ENCODE peak calls at places on chromosomes 2 and 18, in nine cellular contexts. D is adrenal gland, L is left lung, P is stomach, Q is GM06990, K is body of pancreas, I is astrocyte of the spinal cord, A is type B pancreatic cell, T is lung. H is an unnamed sample.

GRCh38 chr2:11562476-11562875 is 28.6 kb downstream of the GREB1 start:
- DNase-seq in I (no peak), L (no peak), P (no peak), Q (no peak), A (no peak), D (no peak), K (no peak), T (no peak), H (no peak)

GRCh38 chr18:78717051-78717765 is 262.4 kb upstream of the SALL3 start:
- DNase-seq in T (no peak), D (no peak), L (peak), I (no peak), A (no peak), K (no peak), Q (no peak), P (no peak), H (no peak)

GRCh38 chr2:84888401-84889276 is 7.8 kb upstream of the TRABD2A start:
- DNase-seq in D (peak), P (no peak), T (peak), A (no peak), L (no peak), I (peak), K (no peak), Q (no peak), H (peak)

GRCh38 chr2:3597567-3597966 is 2.7 kb downstream of the COLEC11 start:
- DNase-seq in K (no peak), T (no peak), A (no peak), I (no peak), D (no peak), L (peak), Q (no peak), P (no peak), H (no peak)

GRCh38 chr2:136247204-136247990 is 129.4 kb upstream of the CXCR4 start:
- DNase-seq in P (no peak), D (peak), K (no peak), I (peak), Q (no peak), A (no peak), T (no peak), L (no peak), H (no peak)

GRCh38 chr2:121360566-121361300 is 75.7 kb upstream of the TFCP2L1 start:
- DNase-seq in K (peak), P (peak), A (no peak), L (peak), I (peak), D (peak), T (peak), Q (no peak), H (no peak)

GRCh38 chr2:47069628-47070154 is 85.4 kb downstream of the STPG4 start:
- DNase-seq in K (peak), D (peak), Q (no peak), I (peak), P (peak), L (peak), A (no peak), T (peak), H (no peak)

GRCh38 chr2:43027103-43027482 is 199.3 kb downstream of the ZFP36L2 start:
- DNase-seq in A (no peak), D (no peak), L (peak), P (no peak), T (no peak), Q (no peak), K (no peak), I (no peak), H (no peak)

GRCh38 chr2:190366248-190366753 is 22.9 kb downstream of the INPP1 start:
- DNase-seq in I (no peak), K (no peak), P (no peak), A (no peak), D (no peak), T (no peak), L (no peak), Q (no peak), H (no peak)

GRCh38 chr2:109171444-109172334 is 42.7 kb downstream of the SH3RF3 start:
- DNase-seq in I (peak), Q (no peak), A (no peak), P (peak), D (peak), T (peak), K (no peak), L (peak), H (peak)

GRCh38 chr2:47631840-47632398 is 151.0 kb upstream of the MSH6 start:
- DNase-seq in P (peak), Q (no peak), L (peak), A (no peak), D (peak), K (no peak), I (peak), T (peak), H (no peak)

GRCh38 chr18:56235773-56236115 is 402.6 kb downstream of the TXNL1 start:
- DNase-seq in T (no peak), D (no peak), L (no peak), P (no peak), I (peak), Q (peak), K (no peak), A (no peak), H (no peak)

GRCh38 chr2:230323385-230324106 is 3.4 kb upstream of the SP140L start:
- DNase-seq in I (no peak), P (no peak), L (no peak), D (no peak), A (no peak), T (no peak), Q (no peak), K (no peak), H (no peak)

GRCh38 chr2:109143214-109144187 is 14.5 kb downstream of the SH3RF3 start:
- DNase-seq in T (no peak), Q (peak), D (no peak), I (no peak), L (no peak), A (no peak), K (no peak), P (no peak), H (no peak)

GRCh38 chr18:58583569-58583968 is 45.3 kb downstream of the ALPK2 start:
- DNase-seq in L (no peak), Q (no peak), D (no peak), K (no peak), I (no peak), A (no peak), T (no peak), P (no peak), H (no peak)

GRCh38 chr2:234881413-234882241 is 70.2 kb upstream of the SH3BP4 start:
- DNase-seq in I (peak), P (peak), K (peak), T (peak), Q (peak), D (peak), L (peak), A (peak), H (peak)
- TF ChIP-seq CTCF in I (peak), P (no peak), K (peak), T (peak), Q (peak), D (peak), L (peak), A (peak), H (peak)

GRCh38 chr2:168375195-168375798 is 80.8 kb upstream of the CERS6 start:
- DNase-seq in L (no peak), A (no peak), Q (no peak), K (no peak), I (no peak), T (no peak), P (no peak), D (no peak), H (no peak)
- TF ChIP-seq CTCF in L (peak), A (peak), Q (peak), K (peak), I (peak), T (no peak), P (no peak), D (peak), H (peak)

GRCh38 chr2:17713291-17713690 is 40.3 kb downstream of the SMC6 start:
- DNase-seq in D (no peak), A (no peak), I (no peak), K (no peak), Q (no peak), L (no peak), P (no peak), T (no peak), H (no peak)

GRCh38 chr2:17706845-17707244 is 46.8 kb downstream of the SMC6 start:
- DNase-seq in D (no peak), T (no peak), L (no peak), I (no peak), P (no peak), Q (no peak), K (no peak), A (no peak), H (no peak)

GRCh38 chr2:17710547-17711248 is 42.9 kb downstream of the SMC6 start:
- DNase-seq in I (no peak), Q (no peak), D (no peak), T (no peak), P (no peak), K (no peak), L (no peak), A (no peak), H (no peak)

GRCh38 chr2:17709897-17710296 is 43.7 kb downstream of the SMC6 start:
- DNase-seq in I (no peak), T (no peak), Q (no peak), A (no peak), K (no peak), P (no peak), D (no peak), L (no peak), H (no peak)
- TF ChIP-seq CTCF in I (no peak), T (no peak), Q (no peak), A (no peak), K (no peak), P (no peak), D (no peak), L (no peak), H (no peak)

GRCh38 chr2:196473617-196474016 is 165.9 kb upstream of the CCDC150 start:
- DNase-seq in A (no peak), L (no peak), T (no peak), D (no peak), Q (no peak), K (no peak), P (no peak), I (no peak), H (no peak)

GRCh38 chr2:196464311-196464710 is 175.2 kb upstream of the CCDC150 start:
- DNase-seq in A (no peak), L (no peak), D (no peak), I (peak), K (no peak), Q (no peak), P (no peak), T (no peak), H (no peak)

GRCh38 chr2:196463706-196464105 is 175.8 kb upstream of the CCDC150 start:
- DNase-seq in T (no peak), I (no peak), K (no peak), D (no peak), L (no peak), Q (no peak), A (no peak), P (no peak), H (no peak)

GRCh38 chr2:196466581-196466980 is 172.9 kb upstream of the CCDC150 start:
- DNase-seq in T (no peak), I (no peak), P (no peak), Q (no peak), A (no peak), K (no peak), D (no peak), L (no peak), H (no peak)

DNA sequence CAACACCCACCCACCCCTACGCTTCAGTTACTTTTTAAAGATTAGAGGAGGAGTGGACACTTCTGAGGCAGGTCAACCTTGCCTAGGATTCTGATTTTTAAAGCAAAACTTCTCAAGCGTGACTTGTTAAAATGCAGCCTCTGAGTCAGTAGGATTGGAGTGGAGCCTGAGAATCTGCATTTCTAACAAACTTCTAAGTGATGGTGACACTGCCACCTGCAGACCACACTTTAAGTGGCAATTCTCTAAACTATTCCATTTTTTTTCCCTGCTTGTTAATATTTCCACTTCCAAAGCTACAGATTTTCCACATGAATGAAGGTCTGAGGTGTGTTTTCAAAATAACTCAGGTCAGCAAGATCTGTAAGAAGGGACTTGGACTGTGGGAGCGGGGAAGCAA is 171.1 kb upstream of the CCDC150 start:
- DNase-seq in P (no peak), L (no peak), Q (no peak), K (no peak), D (no peak), A (no peak), I (no peak), T (no peak), H (no peak)
- TF ChIP-seq CTCF in P (no peak), L (no peak), Q (peak), K (no peak), D (no peak), A (peak), I (peak), T (no peak), H (peak)

GRCh38 chr2:211879323-211879722 is 659.3 kb downstream of the ERBB4 start:
- DNase-seq in L (no peak), I (no peak), K (no peak), A (no peak), T (no peak), Q (no peak), D (no peak), P (no peak), H (no peak)
- TF ChIP-seq CTCF in L (no peak), I (peak), K (no peak), A (peak), T (no peak), Q (peak), D (no peak), P (no peak), H (peak)

H was measured in osteocyte.